ENCODE peak calls at places on chromosomes 1 and 21, in eight cellular contexts. C is left ventricle myocardium inferior; D is HCT116; I is psoas muscle; Z is AG04450; S is right lobe of liver; F is naive thymus-derived CD4-positive, alpha-beta T cell; K is neuronal stem cell. W is an unnamed sample. For H3K9me3, the result is how much of the 10 kb centered on the place peaks cover.

GRCh38 chr21:18275740-18276139 is 31.1 kb downstream of the CHODL start:
- DNase-seq in K (no peak), Z (no peak), F (no peak), D (no peak), S (no peak), C (no peak), I (no peak), W (no peak)

GRCh38 chr1:204285438-204286322 is 71.9 kb upstream of the GOLT1A start:
- DNase-seq in C (no peak), I (no peak), D (no peak), F (no peak), S (no peak), Z (no peak), K (no peak), W (no peak)

GRCh38 chr1:214664656-214665433 is 61.9 kb downstream of the CENPF start:
- DNase-seq in C (no peak), Z (no peak), F (no peak), S (no peak), D (no peak), K (no peak), I (no peak), W (no peak)

GRCh38 chr21:41254090-41254700 is 62.4 kb upstream of the FAM3B start:
- DNase-seq in F (no peak), C (no peak), Z (no peak), S (no peak), K (no peak), D (no peak), I (no peak), W (no peak)

GRCh38 chr1:164780863-164781262 is 221.9 kb downstream of the PBX1 start:
- DNase-seq in I (peak), K (no peak), C (peak), F (no peak), Z (peak), S (no peak), D (no peak), W (no peak)

GRCh38 chr1:164630626-164631396 is 71.8 kb downstream of the PBX1 start:
- DNase-seq in F (no peak), I (no peak), K (no peak), C (no peak), D (no peak), S (no peak), Z (no peak), W (no peak)

GRCh38 chr1:37035828-37036666 is 1.7 kb upstream of the GRIK3 start:
- DNase-seq in C (no peak), K (no peak), F (no peak), I (no peak), Z (no peak), D (no peak), S (no peak), W (no peak)

GRCh38 chr1:119808491-119808890 is 2.8 kb downstream of the REG4 start:
- DNase-seq in D (no peak), K (no peak), Z (no peak), F (no peak), S (no peak), I (no peak), C (no peak), W (no peak)

GRCh38 chr1:91583326-91583755 is 82.7 kb downstream of the CDC7 start:
- DNase-seq in I (no peak), F (no peak), S (no peak), K (no peak), C (no peak), Z (peak), D (no peak), W (no peak)

GRCh38 chr1:173669491-173669941 is at the start of gene ANKRD45:
- DNase-seq in I (no peak), S (peak), K (peak), C (peak), F (no peak), D (no peak), Z (no peak), W (no peak)

GRCh38 chr21:15645830-15646229 is 84.0 kb upstream of the USP25 start:
- DNase-seq in S (no peak), K (no peak), F (no peak), I (no peak), C (no peak), D (no peak), Z (no peak), W (no peak)

GRCh38 chr1:33169290-33170055 is 12.4 kb downstream of the TRIM62 start:
- DNase-seq in C (no peak), S (no peak), Z (no peak), I (no peak), D (no peak), F (no peak), K (no peak), W (no peak)

GRCh38 chr1:3587133-3587733 is 24.1 kb downstream of the MEGF6 start:
- DNase-seq in D (no peak), I (no peak), K (no peak), S (no peak), C (no peak), Z (no peak), F (no peak), W (no peak)

GRCh38 chr21:45577806-45578801 is 35.9 kb upstream of the SLC19A1 start:
- DNase-seq in C (peak), Z (no peak), I (no peak), F (no peak), S (peak), D (no peak), K (no peak), W (no peak)

GRCh38 chr1:115654663-115655306 is 13.0 kb downstream of the VANGL1 start:
- DNase-seq in F (no peak), D (no peak), Z (no peak), K (no peak), S (no peak), C (peak), I (no peak), W (no peak)

GRCh38 chr1:228358039-228358763 is 48.4 kb downstream of the TRIM11 start:
- DNase-seq in D (no peak), I (no peak), F (no peak), K (no peak), Z (no peak), S (no peak), C (no peak), W (no peak)
- H3K27ac ChIP-seq in D (no peak), I (peak), F (no peak), K (no peak), Z (no peak), S (no peak), C (peak), W (no peak)

GRCh38 chr1:9345471-9345870 is 52.8 kb downstream of the SPSB1 start:
- DNase-seq in I (no peak), S (no peak), Z (no peak), C (no peak), F (no peak), K (no peak), D (no peak), W (no peak)
- H3K4me3 ChIP-seq in I (no peak), S (no peak), Z (no peak), C (no peak), F (no peak), K (no peak), D (no peak), W (no peak)

DNA sequence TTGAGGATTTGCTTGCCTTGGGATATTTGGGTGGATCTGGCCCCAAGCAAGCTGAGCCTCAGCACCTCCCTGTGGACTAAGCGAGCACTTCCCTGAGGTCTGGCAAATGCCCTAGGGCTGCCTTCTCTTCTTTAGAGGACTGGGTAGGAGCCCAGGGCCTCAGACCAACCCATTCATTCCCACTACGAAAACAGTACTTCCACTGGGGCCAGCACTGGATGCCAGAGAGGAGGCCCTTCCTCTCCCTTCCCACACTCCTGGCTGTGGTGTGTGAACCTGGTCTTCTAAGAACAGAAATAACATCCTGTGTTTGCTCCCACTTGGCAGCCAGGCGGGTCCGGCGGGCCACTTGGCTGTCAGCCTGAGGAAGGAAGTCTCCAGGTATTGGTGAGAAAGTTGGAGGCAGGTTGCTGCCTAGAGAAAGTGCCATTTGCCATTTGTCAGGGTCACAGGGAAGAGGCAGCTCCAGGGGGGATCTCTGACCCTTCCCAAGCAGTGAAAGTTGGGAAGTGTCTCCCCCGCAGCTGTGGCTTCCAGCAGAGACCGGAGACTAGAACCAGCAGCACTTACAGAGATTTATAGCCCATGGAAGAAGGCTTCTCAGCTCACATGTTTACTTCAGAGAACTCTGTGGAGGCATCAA is 323.5 kb downstream of the SIPA1L2 start:
- DNase-seq in I (peak), S (no peak), C (peak), Z (no peak), F (no peak), K (no peak), D (no peak), W (no peak)
- H3K9me3 ChIP-seq in I (under half), S (under half), C (under half), Z (under half), F (under half), K (under half), D (under half), W (under half)

GRCh38 chr1:202106340-202107284 is 16.1 kb upstream of the GPR37L1 start:
- DNase-seq in K (no peak), S (no peak), Z (no peak), F (no peak), C (no peak), I (no peak), D (peak), W (no peak)

GRCh38 chr1:202107321-202107761 is 15.4 kb upstream of the GPR37L1 start:
- DNase-seq in K (no peak), I (no peak), F (no peak), S (peak), Z (no peak), C (peak), D (no peak), W (no peak)

GRCh38 chr1:202110977-202111376 is 11.7 kb upstream of the GPR37L1 start:
- DNase-seq in K (no peak), I (no peak), C (no peak), S (no peak), D (no peak), F (no peak), Z (no peak), W (no peak)

GRCh38 chr1:202105571-202106339 is 17.0 kb upstream of the GPR37L1 start:
- DNase-seq in Z (no peak), F (no peak), I (no peak), S (no peak), K (peak), D (peak), C (no peak), W (no peak)

DNA sequence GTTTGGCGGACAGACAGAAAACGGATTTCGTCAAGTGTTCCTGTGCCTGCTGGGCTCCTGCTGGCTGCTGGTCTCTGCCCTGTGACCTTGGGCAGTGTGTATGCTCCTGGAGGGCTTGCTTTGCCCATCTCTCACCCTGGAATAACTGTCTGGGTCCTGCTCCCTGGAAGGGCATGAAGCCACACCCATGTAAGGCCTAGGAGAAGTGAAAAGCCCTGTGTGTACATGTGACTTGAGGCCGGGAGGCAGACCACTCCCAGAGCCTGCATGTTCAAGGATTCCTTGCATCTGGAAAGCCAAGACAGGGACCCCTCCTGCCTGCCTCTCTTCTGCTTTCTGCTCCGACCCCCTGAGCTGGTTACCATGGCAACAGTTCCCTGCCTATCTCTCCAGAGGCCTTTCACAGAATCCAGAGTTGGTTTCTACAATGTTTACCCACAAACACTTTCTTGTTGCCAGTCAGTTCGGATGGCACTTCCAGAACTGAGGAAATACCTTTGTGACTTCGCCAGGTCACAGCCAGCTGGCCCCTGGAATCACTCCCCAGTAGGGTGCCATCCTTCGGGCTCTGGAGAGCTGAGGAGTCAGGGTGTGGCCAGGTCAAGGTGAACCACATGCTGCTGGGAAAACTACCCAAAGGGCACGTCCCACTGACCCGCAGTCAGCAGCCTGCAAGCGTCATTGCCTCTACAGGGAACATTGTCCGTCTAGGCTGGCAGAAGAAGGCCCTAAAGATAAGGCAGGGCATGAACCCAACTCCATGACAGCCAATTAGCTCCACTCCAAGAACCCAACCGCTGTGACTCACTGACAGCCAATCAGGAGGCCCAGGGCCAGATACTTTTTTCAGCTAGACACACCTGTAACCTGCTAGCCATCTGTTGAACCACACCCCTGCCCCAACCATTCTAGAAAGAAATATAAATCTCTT is 14.7 kb upstream of the GPR37L1 start:
- DNase-seq in I (no peak), D (no peak), F (no peak), K (no peak), Z (no peak), S (peak), C (peak), W (no peak)
- H3K27ac ChIP-seq in I (no peak), D (peak), F (no peak), K (no peak), Z (no peak), S (peak), C (peak), W (no peak)

GRCh38 chr1:244834596-244835275 is 722 bp upstream of the COX20 start:
- DNase-seq in S (peak), C (peak), D (peak), Z (peak), F (no peak), K (no peak), I (no peak), W (peak)

GRCh38 chr1:244837597-244838258 is 2.3 kb downstream of the COX20 start:
- DNase-seq in S (no peak), D (no peak), I (no peak), K (no peak), C (no peak), Z (no peak), F (no peak), W (no peak)

GRCh38 chr1:244836135-244836521 is 670 bp downstream of the COX20 start:
- DNase-seq in F (no peak), I (no peak), C (no peak), S (no peak), Z (no peak), K (peak), D (no peak), W (no peak)

GRCh38 chr1:244835276-244836134 is at the start of gene COX20:
- DNase-seq in K (peak), C (peak), I (peak), F (peak), Z (peak), S (peak), D (peak), W (peak)

DNA sequence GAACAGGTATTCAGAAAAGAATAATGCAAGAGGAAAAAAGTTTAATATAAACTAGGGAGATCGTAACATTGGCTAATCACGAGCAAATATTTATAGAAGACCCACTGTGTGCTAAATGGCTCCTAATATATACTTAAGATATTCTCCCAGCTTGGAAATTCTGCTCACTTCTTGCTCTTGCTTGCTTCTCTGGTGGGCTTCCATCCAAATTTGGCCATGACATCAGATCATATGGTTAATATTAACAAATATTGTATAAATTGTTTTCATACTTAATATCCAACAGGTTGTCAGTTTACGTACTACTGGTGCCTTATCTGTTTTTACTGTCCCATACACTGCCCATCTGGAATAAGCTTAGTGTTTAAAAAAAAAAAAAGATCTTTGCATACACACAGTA is 1.1 kb downstream of the COX20 start:
- DNase-seq in I (no peak), D (no peak), C (no peak), F (no peak), Z (no peak), S (no peak), K (no peak), W (no peak)
- H3K4me3 ChIP-seq in I (peak), D (peak), C (peak), F (peak), Z (peak), S (peak), K (no peak), W (peak)

GRCh38 chr1:247848346-247848745 is 6.7 kb upstream of the OR11L1 start:
- DNase-seq in S (no peak), D (no peak), I (no peak), F (no peak), C (no peak), K (no peak), Z (no peak), W (no peak)
- H3K9me3 ChIP-seq in S (under half), D (under half), I (under half), F (under half), C (under half), K (under half), Z (under half), W (under half)

DNA sequence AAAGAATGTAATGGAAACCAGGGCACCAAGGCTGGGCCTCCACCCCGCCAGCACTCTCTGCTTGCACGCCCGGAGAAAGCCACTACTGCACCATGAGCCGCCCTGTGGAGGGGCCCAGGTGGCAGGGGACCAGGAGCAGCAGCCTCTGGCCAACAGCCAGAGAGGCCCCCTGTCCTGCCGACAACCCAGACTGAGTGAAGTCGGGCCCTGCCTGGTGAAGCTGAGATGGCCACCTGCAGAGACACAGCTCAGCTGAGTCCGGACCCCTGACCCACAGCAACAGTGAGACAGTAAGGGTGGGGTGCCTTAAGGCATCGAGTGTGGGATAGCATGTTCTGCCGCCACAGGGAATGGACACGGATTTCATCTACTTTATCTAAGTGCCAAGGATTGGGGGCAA is 28.9 kb downstream of the WDR4 start:
- DNase-seq in K (no peak), D (no peak), Z (no peak), C (no peak), I (no peak), F (no peak), S (peak), W (no peak)
- H3K27ac ChIP-seq in K (no peak), D (no peak), Z (no peak), C (no peak), I (no peak), F (no peak), S (no peak), W (no peak)

GRCh38 chr1:90200637-90201235 is 205.8 kb downstream of the ZNF326 start:
- DNase-seq in F (no peak), I (no peak), C (no peak), K (no peak), Z (no peak), D (no peak), S (no peak), W (no peak)

GRCh38 chr1:90201467-90202358 is 206.8 kb downstream of the ZNF326 start:
- DNase-seq in D (no peak), F (no peak), Z (peak), K (no peak), C (no peak), I (no peak), S (no peak), W (no peak)

GRCh38 chr1:90204780-90205179 is 209.9 kb downstream of the ZNF326 start:
- DNase-seq in C (no peak), I (no peak), Z (no peak), F (no peak), S (no peak), D (no peak), K (no peak), W (no peak)

GRCh38 chr1:90208949-90209348 is 214.0 kb downstream of the ZNF326 start:
- DNase-seq in K (no peak), I (no peak), Z (no peak), D (no peak), F (no peak), C (no peak), S (no peak), W (no peak)

DNA sequence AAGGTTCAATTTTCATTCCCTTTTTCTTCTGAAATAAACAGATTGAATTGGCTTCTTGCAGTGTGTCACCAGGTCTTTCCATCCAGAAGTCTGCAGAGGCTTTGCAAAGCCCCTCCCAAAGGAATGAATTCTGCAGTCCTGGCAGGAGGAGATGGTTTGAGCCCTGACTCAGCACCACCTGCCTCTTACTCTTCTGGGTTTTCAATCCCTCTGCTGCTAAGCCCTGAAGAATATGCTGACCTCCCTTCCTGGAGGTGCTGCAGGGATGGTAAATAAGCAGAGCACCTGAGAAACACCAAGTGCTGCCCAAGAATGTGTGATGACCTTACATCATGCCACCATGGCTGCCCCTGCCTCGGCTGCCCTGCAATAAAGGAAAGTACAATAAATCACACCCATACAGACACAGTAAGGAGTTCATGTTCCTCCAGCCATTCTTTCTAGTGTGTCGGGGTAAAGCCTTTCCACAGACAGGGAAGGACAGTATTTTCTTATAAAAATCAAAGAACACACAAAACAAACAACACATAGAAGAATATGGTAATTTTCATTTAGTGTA is 209.2 kb downstream of the ZNF326 start:
- DNase-seq in S (no peak), Z (no peak), K (no peak), C (no peak), F (no peak), I (no peak), D (no peak), W (no peak)
- H3K4me3 ChIP-seq in S (no peak), Z (no peak), K (no peak), C (no peak), F (no peak), I (no peak), D (no peak), W (no peak)

W was measured in effector memory CD4-positive, alpha-beta T cell.